ENCODE peak calls at places on chromosomes 13 and 19, in six cellular contexts. H is A172, W is renal cortical epithelial cell, T is COR-L47, R is cardiac fibroblast, A is ovary. E is an unnamed sample.

GRCh38 chr19:30968210-30968609 is 381.0 kb downstream of the TSHZ3 start:
- DNase-seq in H (peak; percentile 5), W (no peak), T (no peak), R (no peak), A (no peak), E (no peak)

GRCh38 chr19:46508206-46508605 is 12.5 kb upstream of the PNMA8B start:
- DNase-seq in H (no peak), W (no peak), T (no peak), R (no peak), A (no peak), E (no peak)

GRCh38 chr19:39814595-39814994 is 19.4 kb downstream of the DYRK1B start:
- DNase-seq in H (no peak), W (no peak), T (no peak), R (no peak), A (no peak), E (no peak)

GRCh38 chr13:33070713-33071112 is 54.5 kb downstream of the KL start:
- DNase-seq in H (no peak), W (peak; percentile 11), T (no peak), R (no peak), A (no peak), E (no peak)

GRCh38 chr13:100510208-100510997 is 78.2 kb downstream of the GGACT start:
- DNase-seq in H (no peak), W (no peak), T (no peak), R (no peak), A (no peak), E (no peak)

GRCh38 chr13:27461940-27462584 is 11.7 kb upstream of the MTIF3 start:
- DNase-seq in H (no peak), W (no peak), T (no peak), R (no peak), A (no peak), E (no peak)

GRCh38 chr13:71252191-71252704 is 614.8 kb downstream of the DACH1 start:
- DNase-seq in H (peak; percentile 1), W (peak; percentile 61), T (no peak), R (peak; percentile 27), A (no peak), E (no peak)

GRCh38 chr13:43273362-43273761 is 250.0 kb downstream of the DNAJC15 start:
- DNase-seq in H (peak; percentile 71), W (no peak), T (no peak), R (no peak), A (no peak), E (no peak)

GRCh38 chr13:37001921-37002250 is 1.3 kb downstream of the EXOSC8 start:
- DNase-seq in H (no peak), W (peak; percentile 7), T (no peak), R (no peak), A (no peak), E (no peak)

GRCh38 chr13:58318495-58319167 is 687.1 kb downstream of the PCDH17 start:
- DNase-seq in H (no peak), W (no peak), T (no peak), R (no peak), A (no peak), E (no peak)

GRCh38 chr13:99124695-99125334 is 75.8 kb upstream of the UBAC2 start:
- DNase-seq in H (peak; percentile 85), W (peak; percentile 15), T (no peak), R (peak; percentile 75), A (no peak), E (no peak)

GRCh38 chr19:47735131-47735530 is 10.2 kb upstream of the NOP53 start:
- DNase-seq in H (no peak), W (no peak), T (no peak), R (no peak), A (no peak), E (no peak)

GRCh38 chr13:71968025-71968424 is 101.0 kb upstream of the DACH1 start:
- DNase-seq in H (peak; percentile 1), W (no peak), T (no peak), R (no peak), A (no peak), E (no peak)

GRCh38 chr13:33235078-33235477 is 50.5 kb downstream of the STARD13 start:
- DNase-seq in H (no peak), W (no peak), T (no peak), R (peak; percentile 44), A (no peak), E (no peak)

GRCh38 chr13:72726721-72727416 is 560 bp downstream of the MZT1 start:
- DNase-seq in H (no peak), W (no peak), T (peak; percentile 57), R (peak; percentile 12), A (peak; percentile 16), E (peak; percentile 69)

GRCh38 chr19:14265285-14266036 is 59.5 kb upstream of the ADGRL1 start:
- DNase-seq in H (no peak), W (no peak), T (no peak), R (no peak), A (no peak), E (no peak)

GRCh38 chr13:40272776-40273139 is 393.7 kb downstream of the FOXO1 start:
- DNase-seq in H (peak; percentile 73), W (no peak), T (no peak), R (peak; percentile 16), A (no peak), E (no peak)

GRCh38 chr13:98481511-98481951 is 95.4 kb downstream of the STK24 start:
- DNase-seq in H (no peak), W (no peak), T (no peak), R (no peak), A (no peak), E (no peak)

GRCh38 chr13:70366720-70367119 is 258.5 kb upstream of the KLHL1 start:
- DNase-seq in H (no peak), W (no peak), T (no peak), R (no peak), A (no peak), E (no peak)

GRCh38 chr19:44809856-44810554 is 1.1 kb downstream of the BCAM start:
- DNase-seq in H (no peak), W (no peak), T (no peak), R (no peak), A (no peak), E (no peak)

GRCh38 chr13:99258946-99259345 is 767 bp upstream of the GPR18 start:
- DNase-seq in H (no peak), W (no peak), T (no peak), R (no peak), A (no peak), E (no peak)

GRCh38 chr19:2197270-2197669 is 33.5 kb downstream of the DOT1L start:
- DNase-seq in H (no peak), W (no peak), T (no peak), R (no peak), A (no peak), E (no peak)

GRCh38 chr13:67119481-67119883 is 110.7 kb downstream of the PCDH9 start:
- DNase-seq in H (no peak), W (peak; percentile 98), T (no peak), R (peak; percentile 77), A (no peak), E (no peak)

GRCh38 chr19:55189424-55189823 is 9.3 kb upstream of the SYT5 start:
- DNase-seq in H (peak; percentile 99), W (peak; percentile 74), T (no peak), R (peak; percentile 97), A (no peak), E (peak; percentile 71)

GRCh38 chr19:764301-764700 is 13.4 kb downstream of the MISP start:
- DNase-seq in H (no peak), W (no peak), T (no peak), R (no peak), A (no peak), E (no peak)

GRCh38 chr19:39499082-39499642 is 415 bp downstream of the DLL3 start:
- DNase-seq in H (no peak), W (no peak), T (peak; percentile 25), R (no peak), A (no peak), E (no peak)

GRCh38 chr13:49108204-49108603 is 111.9 kb upstream of the MLNR start:
- DNase-seq in H (no peak), W (no peak), T (no peak), R (no peak), A (no peak), E (no peak)

GRCh38 chr13:110319774-110320509 is 12.9 kb downstream of the COL4A2 start:
- DNase-seq in H (peak; percentile 98), W (peak; percentile 99), T (no peak), R (peak; percentile 72), A (no peak), E (no peak)

GRCh38 chr13:113943821-113944565 is 29.9 kb downstream of the C13orf46 start:
- DNase-seq in H (no peak), W (no peak), T (no peak), R (no peak), A (no peak), E (peak; percentile 49)

GRCh38 chr13:85729296-85729695 is 69.9 kb downstream of the SLITRK6 start:
- DNase-seq in H (no peak), W (no peak), T (no peak), R (peak; percentile 4), A (no peak), E (no peak)

GRCh38 chr19:16449330-16449961 is 22.3 kb downstream of the EPS15L1 start:
- DNase-seq in H (peak; percentile 63), W (no peak), T (no peak), R (peak; percentile 24), A (no peak), E (no peak)

GRCh38 chr13:44132710-44133109 is 240.9 kb upstream of the SERP2 start:
- DNase-seq in H (peak; percentile 86), W (peak; percentile 86), T (no peak), R (peak; percentile 82), A (no peak), E (peak; percentile 75)

GRCh38 chr13:27309967-27310598 is 39.5 kb downstream of the RASL11A start:
- DNase-seq in H (peak; percentile 62), W (no peak), T (no peak), R (no peak), A (no peak), E (no peak)

GRCh38 chr13:102606537-102607309 is 9.9 kb downstream of the TPP2 start:
- DNase-seq in H (no peak), W (no peak), T (no peak), R (no peak), A (no peak), E (no peak)